ENCODE peak calls at places on chromosomes 6 and 20, in seven cellular contexts. M, P, W, S, R, A and C are unnamed samples.

GRCh38 chr6:36268478-36269248 is 1.2 kb upstream of the PNPLA1 start:
- DNase-seq in M (no peak), P (peak; percentile 12), W (no peak), S (no peak), R (no peak), A (no peak), C (no peak)

GRCh38 chr6:4459032-4459431 is 317.2 kb upstream of the CDYL start:
- DNase-seq in M (no peak), P (peak; percentile 94), W (no peak), S (no peak), R (peak; percentile 89), A (no peak), C (no peak)

GRCh38 chr20:645318-646106 is 7.5 kb downstream of the SRXN1 start:
- DNase-seq in M (peak; percentile 42), P (peak; percentile 57), W (peak; percentile 89), S (peak; percentile 94), R (peak; percentile 75), A (peak; percentile 96), C (peak; percentile 70)

GRCh38 chr6:144283781-144284473 is 1.2 kb upstream of the UTRN start:
- DNase-seq in M (no peak), P (peak; percentile 44), W (no peak), S (peak; percentile 25), R (no peak), A (no peak), C (no peak)

GRCh38 chr6:21914121-21914973 is 320.8 kb downstream of the SOX4 start:
- DNase-seq in M (no peak), P (peak; percentile 37), W (no peak), S (peak; percentile 11), R (no peak), A (no peak), C (no peak)

GRCh38 chr20:34364013-34364382 is 925 bp downstream of the ITCH start:
- DNase-seq in M (no peak), P (peak; percentile 34), W (no peak), S (no peak), R (no peak), A (no peak), C (no peak)

GRCh38 chr6:37965964-37966676 is 146.6 kb downstream of the ZFAND3 start:
- DNase-seq in M (no peak), P (peak; percentile 48), W (no peak), S (no peak), R (peak; percentile 60), A (no peak), C (no peak)

GRCh38 chr6:169469028-169469427 is 215.4 kb upstream of the THBS2 start:
- DNase-seq in M (no peak), P (no peak), W (no peak), S (no peak), R (no peak), A (no peak), C (no peak)

GRCh38 chr20:38167851-38168760 is 3.0 kb upstream of the TGM2 start:
- DNase-seq in M (no peak), P (peak; percentile 96), W (no peak), S (no peak), R (peak; percentile 92), A (peak; percentile 67), C (no peak)

GRCh38 chr6:112468359-112468758 is 121.2 kb downstream of the RFPL4B start:
- DNase-seq in M (no peak), P (peak; percentile 65), W (no peak), S (no peak), R (peak; percentile 20), A (no peak), C (no peak)

GRCh38 chr20:23629017-23629541 is 8.7 kb downstream of the CST3 start:
- DNase-seq in M (no peak), P (peak; percentile 69), W (no peak), S (no peak), R (peak; percentile 89), A (peak; percentile 76), C (no peak)

GRCh38 chr6:108714774-108715414 is 133.3 kb upstream of the ARMC2 start:
- DNase-seq in M (no peak), P (peak; percentile 42), W (no peak), S (no peak), R (no peak), A (peak; percentile 45), C (no peak)

GRCh38 chr20:19850190-19850533 is 92.1 kb downstream of the RIN2 start:
- DNase-seq in M (no peak), P (no peak), W (no peak), S (no peak), R (no peak), A (no peak), C (no peak)

GRCh38 chr6:142367501-142368018 is 65.8 kb downstream of the ADGRG6 start:
- DNase-seq in M (no peak), P (no peak), W (no peak), S (no peak), R (no peak), A (no peak), C (no peak)

GRCh38 chr6:138656278-138656803 is 117.2 kb upstream of the CCDC28A start:
- DNase-seq in M (no peak), P (no peak), W (no peak), S (no peak), R (no peak), A (no peak), C (no peak)

GRCh38 chr6:27146706-27147507 is 100.6 kb upstream of the PRSS16 start:
- DNase-seq in M (peak; percentile 68), P (peak; percentile 100), W (peak; percentile 95), S (peak; percentile 87), R (peak; percentile 100), A (peak; percentile 97), C (peak; percentile 70)

GRCh38 chr6:18022398-18023231 is 35.2 kb upstream of the KIF13A start:
- DNase-seq in M (no peak), P (peak; percentile 57), W (peak; percentile 1), S (no peak), R (peak; percentile 67), A (peak; percentile 88), C (no peak)

GRCh38 chr6:108423982-108424695 is 129.3 kb downstream of the AFG1L start:
- DNase-seq in M (no peak), P (no peak), W (no peak), S (no peak), R (no peak), A (no peak), C (no peak)

GRCh38 chr6:168299541-168300511 is 19.8 kb downstream of the DACT2 start:
- DNase-seq in M (no peak), P (no peak), W (no peak), S (no peak), R (no peak), A (no peak), C (no peak)

GRCh38 chr20:32893878-32894483 is 35.3 kb downstream of the EFCAB8 start:
- DNase-seq in M (no peak), P (peak; percentile 16), W (peak; percentile 57), S (peak; percentile 30), R (no peak), A (peak; percentile 92), C (no peak)
- TF ChIP-seq CTCF in M (no peak), P (peak; percentile 50), W (peak; percentile 50), S (peak; percentile 42), R (peak; percentile 16), A (peak; percentile 98), C (no peak)

GRCh38 chr6:34791842-34792604 is at the start of gene BLTP3A:
- DNase-seq in M (peak; percentile 71), P (peak; percentile 62), W (peak; percentile 94), S (peak; percentile 97), R (peak; percentile 68), A (peak; percentile 86), C (peak; percentile 78)

GRCh38 chr6:34793877-34794276 is 2.0 kb downstream of the BLTP3A start:
- DNase-seq in M (no peak), P (no peak), W (no peak), S (no peak), R (no peak), A (no peak), C (no peak)

GRCh38 chr6:34792605-34793500 is 970 bp downstream of the BLTP3A start:
- DNase-seq in M (no peak), P (peak; percentile 55), W (peak; percentile 45), S (peak; percentile 60), R (peak; percentile 66), A (peak; percentile 77), C (no peak)

GRCh38 chr6:34788111-34788510 is 3.8 kb upstream of the BLTP3A start:
- DNase-seq in M (no peak), P (no peak), W (no peak), S (no peak), R (no peak), A (no peak), C (no peak)

DNA sequence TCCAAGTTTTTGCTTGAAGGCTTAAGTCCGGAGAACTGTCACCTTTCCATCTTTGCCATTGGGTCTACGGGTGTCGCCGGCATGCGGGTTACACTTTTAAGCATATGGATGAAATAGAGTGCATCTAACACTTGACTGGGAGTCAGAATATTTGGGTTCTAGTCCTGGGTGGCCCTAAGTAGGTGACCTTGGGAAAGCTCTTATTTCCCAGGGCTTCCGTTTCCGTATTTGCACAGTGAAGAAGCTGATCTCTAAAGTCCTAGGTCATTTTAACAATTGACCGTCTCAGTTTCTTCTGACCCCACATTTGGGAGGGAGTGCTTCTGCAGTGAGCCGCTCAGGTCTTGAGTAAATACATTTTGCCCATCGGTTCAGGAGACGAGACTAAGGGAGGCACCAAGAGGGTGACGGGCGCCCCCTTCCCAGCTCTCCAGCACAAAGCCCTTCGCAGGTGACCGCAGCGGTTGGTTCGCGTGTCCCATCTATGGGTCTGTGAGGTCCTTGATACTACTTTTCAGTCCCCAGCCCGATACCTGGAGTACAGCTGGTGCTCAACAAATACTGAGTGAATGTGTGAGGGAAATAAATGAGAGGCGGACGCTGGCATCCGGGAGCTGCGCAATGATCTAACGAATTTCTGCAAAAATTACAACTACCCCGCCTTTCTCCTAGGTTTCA is 580 bp upstream of the BLTP3A start:
- DNase-seq in M (no peak), P (peak; percentile 17), W (peak; percentile 65), S (peak; percentile 78), R (no peak), A (peak; percentile 86), C (no peak)
- TF ChIP-seq CTCF in M (no peak), P (no peak), W (peak; percentile 49), S (peak; percentile 40), R (peak; percentile 23), A (peak; percentile 53), C (no peak)

GRCh38 chr6:156283091-156283490 is 494.1 kb upstream of the ARID1B start:
- DNase-seq in M (no peak), P (no peak), W (no peak), S (no peak), R (no peak), A (no peak), C (no peak)
- TF ChIP-seq CTCF in M (no peak), P (no peak), W (no peak), S (no peak), R (no peak), A (peak; percentile 45), C (no peak)

GRCh38 chr20:13220857-13221297 is at the start of gene ISM1:
- DNase-seq in M (peak; percentile 28), P (no peak), W (peak; percentile 30), S (peak; percentile 52), R (peak; percentile 20), A (peak; percentile 81), C (no peak)

GRCh38 chr20:13221313-13221672 is 219 bp downstream of the ISM1 start:
- DNase-seq in M (no peak), P (no peak), W (no peak), S (no peak), R (no peak), A (no peak), C (no peak)

GRCh38 chr20:13220194-13220856 is 749 bp upstream of the ISM1 start:
- DNase-seq in M (no peak), P (peak; percentile 3), W (peak; percentile 23), S (peak; percentile 38), R (peak; percentile 32), A (peak; percentile 87), C (no peak)

GRCh38 chr20:13222319-13222716 is 1.2 kb downstream of the ISM1 start:
- DNase-seq in M (no peak), P (no peak), W (no peak), S (no peak), R (no peak), A (peak; percentile 53), C (no peak)

GRCh38 chr20:13221673-13222318 is 722 bp downstream of the ISM1 start:
- DNase-seq in M (peak; percentile 52), P (peak; percentile 43), W (peak; percentile 75), S (peak; percentile 87), R (peak; percentile 61), A (peak; percentile 89), C (no peak)
- TF ChIP-seq CTCF in M (no peak), P (no peak), W (no peak), S (no peak), R (no peak), A (peak; percentile 49), C (no peak)